ENCODE peak calls at places on chromosomes 13 and 19, in six cellular contexts. Z is Peyer's patch, L is adrenal gland, C is H54, W is transverse colon, Q is A549. H is an unnamed sample.

GRCh38 chr19:12676928-12677327 is 4.8 kb downstream of the DHPS start:
- DNase-seq in Z (no peak), L (no peak), C (no peak), W (no peak), Q (no peak), H (no peak)

GRCh38 chr13:41568143-41568989 is 111.0 kb downstream of the RGCC start:
- DNase-seq in Z (no peak), L (no peak), C (no peak), W (no peak), Q (no peak), H (no peak)

GRCh38 chr19:46211201-46211881 is 18.2 kb upstream of the IGFL1 start:
- DNase-seq in Z (no peak), L (no peak), C (no peak), W (no peak), Q (peak), H (no peak)

GRCh38 chr19:16860118-16860517 is 28.7 kb upstream of the F2RL3 start:
- DNase-seq in Z (no peak), L (no peak), C (no peak), W (no peak), Q (no peak), H (no peak)

GRCh38 chr13:73018336-73018735 is 40.5 kb upstream of the KLF5 start:
- DNase-seq in Z (no peak), L (no peak), C (no peak), W (no peak), Q (peak), H (no peak)

GRCh38 chr19:13153627-13154240 is 3.5 kb downstream of the IER2 start:
- DNase-seq in Z (no peak), L (peak), C (no peak), W (peak), Q (no peak), H (peak)

GRCh38 chr13:40152145-40152544 is 496.7 kb downstream of the COG6 start:
- DNase-seq in Z (no peak), L (peak), C (peak), W (no peak), Q (peak), H (peak)

GRCh38 chr13:82275644-82276043 is 1606.6 kb downstream of the SLITRK1 start:
- DNase-seq in Z (no peak), L (no peak), C (no peak), W (no peak), Q (no peak), H (no peak)

GRCh38 chr13:111216166-111216960 is 101.3 kb downstream of the ARHGEF7 start:
- DNase-seq in Z (no peak), L (no peak), C (peak), W (peak), Q (peak), H (peak)

GRCh38 chr13:107459430-107459829 is 755.9 kb downstream of the LIG4 start:
- DNase-seq in Z (no peak), L (no peak), C (no peak), W (no peak), Q (no peak), H (no peak)

GRCh38 chr19:54551950-54552912 is 21.4 kb upstream of the LILRA2 start:
- DNase-seq in Z (no peak), L (no peak), C (no peak), W (peak), Q (no peak), H (no peak)

GRCh38 chr19:35248310-35249145 is at the start of gene LSR:
- DNase-seq in Z (peak), L (peak), C (no peak), W (peak), Q (peak), H (no peak)

GRCh38 chr13:41386206-41386605 is 71.1 kb upstream of the RGCC start:
- DNase-seq in Z (no peak), L (no peak), C (no peak), W (no peak), Q (no peak), H (no peak)

GRCh38 chr13:97372929-97373328 is 61.0 kb upstream of the RAP2A start:
- DNase-seq in Z (no peak), L (no peak), C (no peak), W (no peak), Q (no peak), H (no peak)

GRCh38 chr13:45339867-45340266 is 1.1 kb downstream of the TPT1 start:
- DNase-seq in Z (no peak), L (no peak), C (no peak), W (no peak), Q (no peak), H (no peak)

GRCh38 chr19:29552454-29553280 is 26.9 kb downstream of the VSTM2B start:
- DNase-seq in Z (no peak), L (no peak), C (no peak), W (no peak), Q (no peak), H (no peak)

GRCh38 chr19:12112701-12113100 is 27.4 kb downstream of the ZNF20 start:
- DNase-seq in Z (no peak), L (no peak), C (no peak), W (no peak), Q (no peak), H (no peak)

GRCh38 chr19:29837448-29837961 is 25.7 kb downstream of the CCNE1 start:
- DNase-seq in Z (no peak), L (no peak), C (no peak), W (no peak), Q (no peak), H (no peak)

GRCh38 chr19:5229778-5230165 is 110.8 kb downstream of the PTPRS start:
- DNase-seq in Z (no peak), L (no peak), C (no peak), W (no peak), Q (no peak), H (no peak)

GRCh38 chr13:32248789-32249188 is 66.4 kb downstream of the ZAR1L start:
- DNase-seq in Z (no peak), L (no peak), C (no peak), W (peak), Q (no peak), H (no peak)

GRCh38 chr19:15291089-15291488 is 41.2 kb downstream of the BRD4 start:
- DNase-seq in Z (peak), L (no peak), C (no peak), W (no peak), Q (no peak), H (no peak)

GRCh38 chr13:72648513-72649065 is 78.8 kb downstream of the MZT1 start:
- DNase-seq in Z (no peak), L (no peak), C (no peak), W (no peak), Q (peak), H (no peak)

GRCh38 chr19:11377756-11378155 is 3.3 kb downstream of the SWSAP1 start:
- DNase-seq in Z (no peak), L (no peak), C (no peak), W (no peak), Q (no peak), H (no peak)

GRCh38 chr13:36344886-36345437 is 1.2 kb downstream of the SPART start:
- DNase-seq in Z (no peak), L (peak), C (no peak), W (no peak), Q (no peak), H (peak)

GRCh38 chr13:38520041-38520440 is 166.8 kb upstream of the FREM2 start:
- DNase-seq in Z (no peak), L (no peak), C (no peak), W (no peak), Q (no peak), H (no peak)

GRCh38 chr13:51557875-51558604 is 26.2 kb upstream of the WDFY2 start:
- DNase-seq in Z (no peak), L (no peak), C (peak), W (no peak), Q (peak), H (no peak)

GRCh38 chr13:35784286-35784951 is 307.9 kb upstream of the MAB21L1 start:
- DNase-seq in Z (no peak), L (no peak), C (no peak), W (no peak), Q (no peak), H (no peak)

GRCh38 chr19:18093439-18094161 is 4.0 kb upstream of the MAST3 start:
- DNase-seq in Z (no peak), L (no peak), C (peak), W (no peak), Q (peak), H (peak)

GRCh38 chr13:113920173-113920572 is 53.7 kb downstream of the C13orf46 start:
- DNase-seq in Z (no peak), L (no peak), C (no peak), W (no peak), Q (no peak), H (no peak)

GRCh38 chr19:38711726-38712153 is 32.5 kb downstream of the CAPN12 start:
- DNase-seq in Z (no peak), L (peak), C (peak), W (peak), Q (no peak), H (no peak)

DNA sequence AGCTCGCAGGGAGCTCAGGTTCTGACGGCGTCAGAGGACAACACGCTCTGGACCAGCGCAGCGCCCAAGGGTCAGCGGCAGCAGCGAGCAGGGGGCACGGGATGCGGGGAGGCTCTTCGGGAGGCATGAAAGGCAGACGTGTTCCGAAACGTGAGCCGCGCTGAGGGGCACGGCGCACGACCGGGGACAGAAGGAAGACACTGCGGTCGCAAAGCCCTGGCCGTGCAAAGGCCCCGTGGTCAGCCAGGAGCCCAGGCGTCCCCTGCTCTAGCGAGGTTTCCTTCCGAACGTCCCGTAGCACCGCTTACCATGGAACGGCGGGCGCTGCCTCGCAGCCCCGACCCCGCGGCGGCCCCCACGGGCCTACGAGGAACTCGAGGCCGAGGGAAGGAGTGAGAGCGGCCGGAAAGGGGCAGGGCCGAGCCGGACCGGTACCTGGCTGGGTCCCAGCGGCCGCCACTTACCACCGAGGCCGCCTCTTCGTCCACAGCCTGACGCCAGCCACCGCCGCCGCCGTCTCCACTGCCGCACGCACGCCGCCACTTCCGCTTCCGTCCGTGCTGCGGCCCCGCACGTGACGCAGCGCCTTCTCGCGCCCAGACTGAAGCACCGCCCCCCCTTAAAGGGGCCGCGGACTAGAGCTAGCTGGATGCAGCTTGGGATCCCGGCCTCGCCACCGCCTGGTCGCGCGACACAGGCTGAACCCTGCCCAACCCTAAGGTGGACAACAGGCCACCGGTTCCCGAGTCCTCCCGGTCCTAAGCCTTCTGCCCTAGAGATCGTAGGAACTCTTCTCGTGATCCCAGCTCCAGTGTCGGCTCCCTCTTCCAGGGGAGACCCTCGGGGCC is 9.4 kb downstream of the ABHD17A start:
- DNase-seq in Z (peak), L (peak), C (peak), W (peak), Q (peak), H (peak)
- TF ChIP-seq POLR2A in Z (peak), L (peak), C (peak), W (peak), Q (peak), H (peak)

DNA sequence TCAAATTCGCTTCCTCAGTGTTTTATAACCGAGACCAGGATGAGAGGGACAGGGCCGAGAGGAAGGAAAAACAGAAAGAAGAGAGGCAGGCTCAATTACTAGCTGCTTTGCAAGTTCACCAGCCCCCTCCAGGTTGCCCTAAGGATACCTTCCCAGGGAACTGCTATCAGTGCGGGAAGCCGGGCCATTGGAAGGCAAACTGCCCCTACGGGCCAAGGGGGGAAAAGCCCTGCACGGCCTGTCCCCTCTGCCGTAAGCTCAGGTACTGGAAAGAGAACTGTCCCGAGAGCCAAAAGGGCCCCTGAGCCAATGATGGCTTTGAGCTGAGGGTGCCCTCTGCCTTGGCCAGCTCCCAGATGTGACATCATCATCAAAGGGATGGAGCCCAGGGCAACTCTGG is 3.2 kb upstream of the ERVV-1 start:
- DNase-seq in Z (no peak), L (no peak), C (no peak), W (no peak), Q (no peak), H (no peak)
- TF ChIP-seq POLR2A in Z (no peak), L (no peak), C (no peak), W (no peak), Q (no peak), H (no peak)

GRCh38 chr13:33536639-33537425 is 251.3 kb upstream of the STARD13 start:
- DNase-seq in Z (no peak), L (no peak), C (no peak), W (no peak), Q (peak), H (no peak)
- TF ChIP-seq POLR2A in Z (no peak), L (no peak), C (no peak), W (no peak), Q (no peak), H (no peak)

DNA sequence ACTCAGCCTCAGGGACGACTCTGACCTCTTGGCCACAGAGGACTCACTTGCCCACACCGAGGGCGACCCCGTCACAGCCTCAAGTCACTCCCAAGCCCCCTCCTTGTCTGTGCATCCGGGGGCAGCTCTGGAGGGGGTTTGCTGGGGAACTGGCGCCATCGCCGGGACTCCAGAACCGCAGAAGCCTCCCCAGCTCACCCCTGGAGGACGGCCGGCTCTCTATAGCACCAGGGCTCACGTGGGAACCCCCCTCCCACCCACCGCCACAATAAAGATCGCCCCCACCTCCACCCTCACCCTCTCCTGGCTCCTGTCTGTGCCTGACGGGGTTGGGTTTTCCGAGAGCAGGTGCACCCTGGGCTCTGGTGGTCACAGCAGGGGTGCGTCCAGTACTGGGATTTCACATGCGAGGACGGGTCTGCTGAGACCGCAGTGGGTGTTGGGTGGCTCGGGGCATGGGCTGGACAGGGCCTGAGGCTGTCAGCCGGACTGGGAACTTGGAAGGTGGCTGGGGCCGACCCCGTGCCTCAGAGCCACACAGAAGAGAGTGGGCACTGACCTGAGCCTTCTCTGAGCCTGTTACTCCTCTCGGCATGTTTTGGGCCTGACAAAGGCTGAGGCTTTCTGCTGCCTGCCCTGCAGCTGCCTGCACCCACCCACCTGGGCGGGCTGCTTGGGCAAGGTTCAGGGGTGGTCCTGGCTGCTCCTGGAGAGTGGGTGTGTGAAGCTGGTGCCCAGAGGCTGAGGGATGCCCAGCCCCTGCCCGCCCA is 6.3 kb upstream of the HCN2 start:
- DNase-seq in Z (no peak), L (no peak), C (no peak), W (no peak), Q (no peak), H (no peak)
- TF ChIP-seq POLR2A in Z (no peak), L (no peak), C (no peak), W (no peak), Q (no peak), H (no peak)

GRCh38 chr13:77696863-77697207 is 652 bp upstream of the SLAIN1 start:
- DNase-seq in Z (no peak), L (no peak), C (no peak), W (no peak), Q (no peak), H (no peak)

GRCh38 chr13:77698211-77699058 is 948 bp downstream of the SLAIN1 start:
- DNase-seq in Z (peak), L (peak), C (no peak), W (peak), Q (no peak), H (peak)

GRCh38 chr13:77699059-77699680 is 1.7 kb downstream of the SLAIN1 start:
- DNase-seq in Z (no peak), L (no peak), C (no peak), W (no peak), Q (no peak), H (peak)

GRCh38 chr13:77696006-77696862 is 1.3 kb upstream of the SLAIN1 start:
- DNase-seq in Z (no peak), L (no peak), C (no peak), W (no peak), Q (no peak), H (peak)

GRCh38 chr13:77697208-77698103 is at the start of gene SLAIN1:
- DNase-seq in Z (peak), L (peak), C (no peak), W (peak), Q (peak), H (peak)
- TF ChIP-seq POLR2A in Z (no peak), L (peak), C (no peak), W (no peak), Q (peak), H (no peak)

GRCh38 chr13:59658736-59659330 is 504.9 kb downstream of the DIAPH3 start:
- DNase-seq in Z (no peak), L (no peak), C (no peak), W (no peak), Q (no peak), H (no peak)
- TF ChIP-seq POLR2A in Z (no peak), L (no peak), C (no peak), W (no peak), Q (no peak), H (no peak)

H was measured in erythroblast.